ENCODE peak calls at places on chromosomes 13 and 19, in five cellular contexts. One of them, this sample, is unnamed. For H3K9me3 and H3K4me1, the result is how much of the 10 kb centered on the place peaks cover.

GRCh38 chr13:80329250-80329649 is 11.7 kb downstream of the SPRY2 start:
- DNase-seq in mucosa of descending colon: no peak
- DNase-seq in CD4-positive, CD25-positive, alpha-beta regulatory T cell: no peak
- DNase-seq in cardiac muscle cell: no peak
- DNase-seq in stomach: no peak
- DNase-seq in this sample: no peak

GRCh38 chr19:30625947-30626346 is 253.8 kb downstream of the ZNF536 start:
- DNase-seq in stomach: no peak
- DNase-seq in mucosa of descending colon: no peak
- DNase-seq in CD4-positive, CD25-positive, alpha-beta regulatory T cell: no peak
- DNase-seq in cardiac muscle cell: no peak
- DNase-seq in this sample: no peak

GRCh38 chr19:49473868-49474544 is at the start of gene FLT3LG:
- DNase-seq in mucosa of descending colon: peak
- DNase-seq in CD4-positive, CD25-positive, alpha-beta regulatory T cell: peak
- DNase-seq in stomach: peak
- DNase-seq in cardiac muscle cell: peak
- DNase-seq in this sample: peak

GRCh38 chr13:45799451-45799850 is 52.1 kb downstream of the SIAH3 start:
- DNase-seq in cardiac muscle cell: no peak
- DNase-seq in mucosa of descending colon: no peak
- DNase-seq in stomach: no peak
- DNase-seq in CD4-positive, CD25-positive, alpha-beta regulatory T cell: no peak
- DNase-seq in this sample: no peak

GRCh38 chr19:31943305-31943704 is 402.1 kb upstream of the ZNF507 start:
- DNase-seq in CD4-positive, CD25-positive, alpha-beta regulatory T cell: no peak
- DNase-seq in stomach: no peak
- DNase-seq in cardiac muscle cell: peak
- DNase-seq in mucosa of descending colon: no peak
- DNase-seq in this sample: no peak

GRCh38 chr13:91922969-91923592 is 524.7 kb downstream of the GPC5 start:
- DNase-seq in stomach: no peak
- DNase-seq in mucosa of descending colon: no peak
- DNase-seq in cardiac muscle cell: peak
- DNase-seq in CD4-positive, CD25-positive, alpha-beta regulatory T cell: no peak
- DNase-seq in this sample: no peak

GRCh38 chr13:40445557-40445990 is 220.9 kb downstream of the FOXO1 start:
- DNase-seq in CD4-positive, CD25-positive, alpha-beta regulatory T cell: no peak
- DNase-seq in stomach: peak
- DNase-seq in mucosa of descending colon: peak
- DNase-seq in cardiac muscle cell: no peak
- DNase-seq in this sample: peak

GRCh38 chr19:1651548-1652394 is 644 bp downstream of the TCF3 start:
- DNase-seq in cardiac muscle cell: peak
- DNase-seq in mucosa of descending colon: peak
- DNase-seq in stomach: no peak
- DNase-seq in CD4-positive, CD25-positive, alpha-beta regulatory T cell: peak
- DNase-seq in this sample: peak

GRCh38 chr13:38804061-38804460 is 117.2 kb downstream of the FREM2 start:
- DNase-seq in cardiac muscle cell: no peak
- DNase-seq in mucosa of descending colon: no peak
- DNase-seq in stomach: no peak
- DNase-seq in CD4-positive, CD25-positive, alpha-beta regulatory T cell: no peak
- DNase-seq in this sample: no peak

GRCh38 chr13:111639994-111640393 is 319.6 kb downstream of the TEX29 start:
- DNase-seq in mucosa of descending colon: no peak
- DNase-seq in cardiac muscle cell: no peak
- DNase-seq in CD4-positive, CD25-positive, alpha-beta regulatory T cell: no peak
- DNase-seq in stomach: no peak
- DNase-seq in this sample: no peak

GRCh38 chr19:1357695-1358094 is 26.0 kb upstream of the NDUFS7 start:
- DNase-seq in CD4-positive, CD25-positive, alpha-beta regulatory T cell: no peak
- DNase-seq in stomach: no peak
- DNase-seq in mucosa of descending colon: no peak
- DNase-seq in cardiac muscle cell: no peak
- DNase-seq in this sample: no peak

GRCh38 chr19:7863971-7864718 is 10.0 kb downstream of the PRR36 start:
- DNase-seq in mucosa of descending colon: peak
- DNase-seq in stomach: no peak
- DNase-seq in cardiac muscle cell: no peak
- DNase-seq in CD4-positive, CD25-positive, alpha-beta regulatory T cell: no peak
- DNase-seq in this sample: peak

GRCh38 chr13:60755380-60756163 is 358.6 kb downstream of the TDRD3 start:
- DNase-seq in stomach: no peak
- DNase-seq in cardiac muscle cell: peak
- DNase-seq in mucosa of descending colon: no peak
- DNase-seq in CD4-positive, CD25-positive, alpha-beta regulatory T cell: no peak
- DNase-seq in this sample: no peak

GRCh38 chr13:35961461-35962220 is 169.5 kb downstream of the DCLK1 start:
- DNase-seq in stomach: no peak
- DNase-seq in CD4-positive, CD25-positive, alpha-beta regulatory T cell: no peak
- DNase-seq in cardiac muscle cell: no peak
- DNase-seq in mucosa of descending colon: no peak
- DNase-seq in this sample: no peak

GRCh38 chr19:8585894-8586750 is 8.9 kb upstream of the MYO1F start:
- DNase-seq in CD4-positive, CD25-positive, alpha-beta regulatory T cell: no peak
- DNase-seq in cardiac muscle cell: peak
- DNase-seq in stomach: peak
- DNase-seq in mucosa of descending colon: no peak
- DNase-seq in this sample: no peak

GRCh38 chr13:26614721-26615120 is 57.2 kb downstream of the WASF3 start:
- DNase-seq in stomach: no peak
- DNase-seq in mucosa of descending colon: no peak
- DNase-seq in cardiac muscle cell: no peak
- DNase-seq in CD4-positive, CD25-positive, alpha-beta regulatory T cell: no peak
- DNase-seq in this sample: no peak

GRCh38 chr19:11050323-11051114 is 38.7 kb upstream of the LDLR start:
- DNase-seq in cardiac muscle cell: no peak
- DNase-seq in stomach: no peak
- DNase-seq in mucosa of descending colon: no peak
- DNase-seq in CD4-positive, CD25-positive, alpha-beta regulatory T cell: no peak
- DNase-seq in this sample: no peak

GRCh38 chr19:10226376-10227214 is 4.5 kb downstream of the S1PR2 start:
- DNase-seq in CD4-positive, CD25-positive, alpha-beta regulatory T cell: no peak
- DNase-seq in mucosa of descending colon: peak
- DNase-seq in stomach: peak
- DNase-seq in cardiac muscle cell: no peak
- DNase-seq in this sample: peak

GRCh38 chr13:83024226-83024625 is 858.0 kb downstream of the SLITRK1 start:
- DNase-seq in stomach: no peak
- DNase-seq in CD4-positive, CD25-positive, alpha-beta regulatory T cell: no peak
- DNase-seq in mucosa of descending colon: no peak
- DNase-seq in cardiac muscle cell: no peak
- DNase-seq in this sample: no peak

GRCh38 chr13:98761126-98761978 is 8.9 kb upstream of the SLC15A1 start:
- DNase-seq in mucosa of descending colon: no peak
- DNase-seq in CD4-positive, CD25-positive, alpha-beta regulatory T cell: no peak
- DNase-seq in cardiac muscle cell: no peak
- DNase-seq in stomach: peak
- DNase-seq in this sample: peak

GRCh38 chr19:58538257-58539168 is 5.4 kb upstream of the TRIM28 start:
- DNase-seq in cardiac muscle cell: peak
- DNase-seq in stomach: peak
- DNase-seq in CD4-positive, CD25-positive, alpha-beta regulatory T cell: peak
- DNase-seq in mucosa of descending colon: peak
- DNase-seq in this sample: no peak

GRCh38 chr13:50189450-50189849 is 174.2 kb downstream of the KCNRG start:
- DNase-seq in CD4-positive, CD25-positive, alpha-beta regulatory T cell: no peak
- DNase-seq in cardiac muscle cell: no peak
- DNase-seq in stomach: no peak
- DNase-seq in mucosa of descending colon: no peak
- DNase-seq in this sample: no peak

GRCh38 chr13:59700281-59700680 is 463.4 kb downstream of the DIAPH3 start:
- DNase-seq in mucosa of descending colon: no peak
- DNase-seq in stomach: no peak
- DNase-seq in CD4-positive, CD25-positive, alpha-beta regulatory T cell: no peak
- DNase-seq in cardiac muscle cell: no peak
- DNase-seq in this sample: no peak

GRCh38 chr19:30344446-30345425 is 27.4 kb upstream of the ZNF536 start:
- DNase-seq in CD4-positive, CD25-positive, alpha-beta regulatory T cell: no peak
- DNase-seq in cardiac muscle cell: no peak
- DNase-seq in mucosa of descending colon: no peak
- DNase-seq in stomach: no peak
- DNase-seq in this sample: no peak

GRCh38 chr13:92807343-92807742 is 419.3 kb upstream of the GPC6 start:
- DNase-seq in cardiac muscle cell: no peak
- DNase-seq in CD4-positive, CD25-positive, alpha-beta regulatory T cell: no peak
- DNase-seq in stomach: no peak
- DNase-seq in mucosa of descending colon: no peak
- DNase-seq in this sample: no peak

GRCh38 chr13:92136449-92137180 is 738.2 kb downstream of the GPC5 start:
- DNase-seq in stomach: no peak
- DNase-seq in mucosa of descending colon: no peak
- DNase-seq in CD4-positive, CD25-positive, alpha-beta regulatory T cell: no peak
- DNase-seq in cardiac muscle cell: no peak
- DNase-seq in this sample: no peak

GRCh38 chr13:87671031-87671823 is at the start of gene SLITRK5:
- DNase-seq in CD4-positive, CD25-positive, alpha-beta regulatory T cell: peak
- DNase-seq in stomach: peak
- DNase-seq in cardiac muscle cell: peak
- DNase-seq in mucosa of descending colon: peak
- DNase-seq in this sample: peak

GRCh38 chr13:23824355-23824754 is 64.8 kb downstream of the MIPEP start:
- DNase-seq in mucosa of descending colon: no peak
- DNase-seq in stomach: no peak
- DNase-seq in cardiac muscle cell: no peak
- DNase-seq in CD4-positive, CD25-positive, alpha-beta regulatory T cell: no peak
- DNase-seq in this sample: no peak

GRCh38 chr19:18478545-18479311 is 40.8 kb upstream of the ISYNA1 start:
- DNase-seq in stomach: peak
- DNase-seq in cardiac muscle cell: no peak
- DNase-seq in CD4-positive, CD25-positive, alpha-beta regulatory T cell: no peak
- DNase-seq in mucosa of descending colon: peak
- DNase-seq in this sample: peak

GRCh38 chr19:2171349-2172145 is 7.8 kb downstream of the DOT1L start:
- DNase-seq in CD4-positive, CD25-positive, alpha-beta regulatory T cell: peak
- DNase-seq in mucosa of descending colon: peak
- DNase-seq in stomach: peak
- DNase-seq in cardiac muscle cell: peak
- DNase-seq in this sample: no peak

GRCh38 chr19:7788178-7788932 is 25.3 kb downstream of the CLEC4M start:
- DNase-seq in cardiac muscle cell: peak
- DNase-seq in mucosa of descending colon: no peak
- DNase-seq in stomach: no peak
- DNase-seq in CD4-positive, CD25-positive, alpha-beta regulatory T cell: no peak
- DNase-seq in this sample: no peak

GRCh38 chr19:17320435-17320834 is 11.1 kb downstream of the DDA1 start:
- DNase-seq in stomach: no peak
- DNase-seq in cardiac muscle cell: no peak
- DNase-seq in CD4-positive, CD25-positive, alpha-beta regulatory T cell: no peak
- DNase-seq in mucosa of descending colon: no peak
- DNase-seq in this sample: no peak

GRCh38 chr13:98041081-98041820 is 87.8 kb downstream of the IPO5 start:
- DNase-seq in mucosa of descending colon: no peak
- DNase-seq in cardiac muscle cell: no peak
- DNase-seq in stomach: no peak
- DNase-seq in CD4-positive, CD25-positive, alpha-beta regulatory T cell: no peak
- DNase-seq in this sample: no peak

GRCh38 chr13:80214521-80214941 is 126.4 kb downstream of the SPRY2 start:
- DNase-seq in stomach: no peak
- DNase-seq in CD4-positive, CD25-positive, alpha-beta regulatory T cell: no peak
- DNase-seq in mucosa of descending colon: no peak
- DNase-seq in cardiac muscle cell: no peak
- DNase-seq in this sample: no peak

GRCh38 chr19:33434886-33435705 is 61.6 kb downstream of the CEBPG start:
- DNase-seq in mucosa of descending colon: peak
- DNase-seq in cardiac muscle cell: no peak
- DNase-seq in stomach: no peak
- DNase-seq in CD4-positive, CD25-positive, alpha-beta regulatory T cell: no peak
- DNase-seq in this sample: peak
- H3K4me3 ChIP-seq in mucosa of descending colon: no peak
- H3K4me3 ChIP-seq in cardiac muscle cell: no peak
- H3K4me3 ChIP-seq in stomach: no peak
- H3K4me3 ChIP-seq in CD4-positive, CD25-positive, alpha-beta regulatory T cell: no peak
- H3K4me3 ChIP-seq in this sample: no peak

GRCh38 chr19:16018801-16019551 is 57.3 kb upstream of the TPM4 start:
- DNase-seq in cardiac muscle cell: no peak
- DNase-seq in stomach: peak
- DNase-seq in mucosa of descending colon: no peak
- DNase-seq in CD4-positive, CD25-positive, alpha-beta regulatory T cell: no peak
- DNase-seq in this sample: no peak
- H3K9me3 ChIP-seq in cardiac muscle cell: under half
- H3K9me3 ChIP-seq in stomach: under half
- H3K9me3 ChIP-seq in mucosa of descending colon: under half
- H3K9me3 ChIP-seq in CD4-positive, CD25-positive, alpha-beta regulatory T cell: under half
- H3K9me3 ChIP-seq in this sample: under half

GRCh38 chr19:47107201-47107952 is 6.2 kb downstream of the ZC3H4 start:
- DNase-seq in CD4-positive, CD25-positive, alpha-beta regulatory T cell: peak
- DNase-seq in stomach: peak
- DNase-seq in cardiac muscle cell: no peak
- DNase-seq in mucosa of descending colon: no peak
- DNase-seq in this sample: no peak
- H3K4me1 ChIP-seq in CD4-positive, CD25-positive, alpha-beta regulatory T cell: half or more
- H3K4me1 ChIP-seq in stomach: under half
- H3K4me1 ChIP-seq in cardiac muscle cell: under half
- H3K4me1 ChIP-seq in mucosa of descending colon: under half
- H3K4me1 ChIP-seq in this sample: under half

DNA sequence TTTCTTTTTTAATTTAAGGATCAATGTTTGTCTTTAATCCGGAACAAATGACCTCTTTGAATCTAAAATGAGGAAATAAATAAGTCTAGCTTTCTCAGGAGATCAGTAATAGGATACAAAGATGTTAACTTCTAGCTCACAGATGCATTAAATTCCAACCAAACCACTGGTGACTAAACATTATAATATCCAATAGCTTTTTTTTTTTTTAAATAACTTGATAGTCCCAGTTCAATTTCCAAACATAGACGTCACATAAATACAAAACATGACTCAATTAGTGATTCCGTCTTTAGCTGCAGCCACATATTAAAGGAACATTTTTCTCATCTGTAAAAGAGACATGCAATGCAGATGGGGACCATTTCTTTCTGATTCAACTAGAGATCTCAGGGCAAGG is 390.5 kb upstream of the PCDH9 start:
- DNase-seq in stomach: no peak
- DNase-seq in cardiac muscle cell: no peak
- DNase-seq in mucosa of descending colon: no peak
- DNase-seq in CD4-positive, CD25-positive, alpha-beta regulatory T cell: no peak
- DNase-seq in this sample: no peak
- H3K4me3 ChIP-seq in stomach: no peak
- H3K4me3 ChIP-seq in cardiac muscle cell: no peak
- H3K4me3 ChIP-seq in mucosa of descending colon: no peak
- H3K4me3 ChIP-seq in CD4-positive, CD25-positive, alpha-beta regulatory T cell: no peak
- H3K4me3 ChIP-seq in this sample: no peak

GRCh38 chr13:33494596-33495214 is 209.2 kb upstream of the STARD13 start:
- DNase-seq in mucosa of descending colon: no peak
- DNase-seq in stomach: no peak
- DNase-seq in CD4-positive, CD25-positive, alpha-beta regulatory T cell: no peak
- DNase-seq in cardiac muscle cell: no peak
- DNase-seq in this sample: peak

GRCh38 chr13:33493672-33494365 is 208.3 kb upstream of the STARD13 start:
- DNase-seq in cardiac muscle cell: no peak
- DNase-seq in stomach: no peak
- DNase-seq in CD4-positive, CD25-positive, alpha-beta regulatory T cell: no peak
- DNase-seq in mucosa of descending colon: no peak
- DNase-seq in this sample: no peak

GRCh38 chr13:33487575-33488243 is 202.2 kb upstream of the STARD13 start:
- DNase-seq in stomach: no peak
- DNase-seq in mucosa of descending colon: no peak
- DNase-seq in CD4-positive, CD25-positive, alpha-beta regulatory T cell: no peak
- DNase-seq in cardiac muscle cell: no peak
- DNase-seq in this sample: no peak

GRCh38 chr13:33489563-33489962 is 204.0 kb upstream of the STARD13 start:
- DNase-seq in cardiac muscle cell: no peak
- DNase-seq in stomach: no peak
- DNase-seq in mucosa of descending colon: no peak
- DNase-seq in CD4-positive, CD25-positive, alpha-beta regulatory T cell: no peak
- DNase-seq in this sample: no peak

GRCh38 chr13:33490461-33491327 is 205.1 kb upstream of the STARD13 start:
- DNase-seq in CD4-positive, CD25-positive, alpha-beta regulatory T cell: no peak
- DNase-seq in cardiac muscle cell: no peak
- DNase-seq in stomach: no peak
- DNase-seq in mucosa of descending colon: no peak
- DNase-seq in this sample: no peak
- H3K9me3 ChIP-seq in CD4-positive, CD25-positive, alpha-beta regulatory T cell: under half
- H3K9me3 ChIP-seq in cardiac muscle cell: under half
- H3K9me3 ChIP-seq in stomach: under half
- H3K9me3 ChIP-seq in mucosa of descending colon: under half
- H3K9me3 ChIP-seq in this sample: under half